ENCODE peak calls at places on chromosomes 1 and 21, in five cellular contexts. Y is fibroblast of the aortic adventitia, J is WTC11, U is B cell, M is kidney. L is an unnamed sample.
A peak's percentile ranks its signal among the peaks of the same experiment; 100 is the strongest.

GRCh38 chr1:98055457-98055856 is 134.6 kb upstream of the DPYD start:
- DNase-seq in U (no peak), Y (no peak), J (no peak), M (no peak), L (no peak)

GRCh38 chr1:9889411-9889810 is 20.7 kb downstream of the CTNNBIP1 start:
- DNase-seq in J (no peak), M (no peak), Y (no peak), U (no peak), L (no peak)

GRCh38 chr1:216846339-216846738 is 123.1 kb upstream of the ESRRG start:
- DNase-seq in Y (no peak), J (no peak), U (no peak), M (no peak), L (no peak)

GRCh38 chr1:164561461-164561860 is 2.5 kb downstream of the PBX1 start:
- DNase-seq in M (no peak), Y (peak; percentile 44), J (no peak), U (no peak), L (no peak)

GRCh38 chr1:148307583-148308185 is 155.6 kb upstream of the NBPF11 start:
- DNase-seq in U (peak; percentile 46), J (no peak), M (no peak), Y (no peak), L (no peak)

GRCh38 chr1:1063945-1064831 is 9.9 kb downstream of the RNF223 start:
- DNase-seq in U (peak; percentile 91), Y (peak; percentile 65), M (peak; percentile 94), J (peak; percentile 79), L (peak; percentile 87)

GRCh38 chr1:232805269-232806070 is at the start of gene MAP10:
- DNase-seq in J (peak; percentile 88), U (peak; percentile 71), Y (peak; percentile 74), M (peak; percentile 93), L (peak; percentile 75)

GRCh38 chr1:29960906-29961675 is 724.8 kb downstream of the PTPRU start:
- DNase-seq in M (no peak), Y (no peak), U (no peak), J (peak; percentile 40), L (no peak)

GRCh38 chr1:151611288-151611790 is 511 bp upstream of the SNX27 start:
- DNase-seq in U (no peak), Y (peak; percentile 83), M (no peak), J (no peak), L (peak; percentile 34)

GRCh38 chr1:96388421-96389310 is 332.9 kb upstream of the PTBP2 start:
- DNase-seq in J (no peak), U (no peak), Y (peak; percentile 60), M (no peak), L (peak; percentile 50)

GRCh38 chr1:76113446-76113845 is 38.9 kb downstream of the ST6GALNAC3 start:
- DNase-seq in M (no peak), J (no peak), U (no peak), Y (no peak), L (no peak)

GRCh38 chr1:197868751-197869501 is 33.5 kb upstream of the C1orf53 start:
- DNase-seq in Y (peak; percentile 76), J (peak; percentile 27), M (no peak), U (peak; percentile 55), L (peak; percentile 61)

GRCh38 chr1:99645199-99645598 is 714 bp upstream of the PALMD start:
- DNase-seq in M (no peak), U (no peak), J (no peak), Y (peak; percentile 59), L (no peak)

GRCh38 chr1:72326494-72326893 is 44.2 kb upstream of the NEGR1 start:
- DNase-seq in Y (peak; percentile 56), J (no peak), M (no peak), U (no peak), L (no peak)

GRCh38 chr1:11281518-11282331 is 8.7 kb downstream of the UBIAD1 start:
- DNase-seq in M (no peak), U (no peak), J (no peak), Y (peak; percentile 100), L (peak; percentile 66)

GRCh38 chr1:30757196-30757949 is at the start of gene LAPTM5:
- DNase-seq in U (peak; percentile 74), J (no peak), M (peak; percentile 84), Y (peak; percentile 51), L (peak; percentile 27)

GRCh38 chr1:2086446-2087082 is 36.4 kb downstream of the PRKCZ start:
- DNase-seq in U (no peak), Y (no peak), J (no peak), M (no peak), L (no peak)

GRCh38 chr1:208681878-208682663 is 437.9 kb upstream of the PLXNA2 start:
- DNase-seq in Y (peak; percentile 4), M (no peak), J (no peak), U (no peak), L (no peak)

GRCh38 chr1:110049801-110050601 is 15.6 kb downstream of the STRIP1 start:
- DNase-seq in Y (no peak), U (no peak), J (no peak), M (no peak), L (no peak)

GRCh38 chr1:231206856-231207255 is 34.2 kb upstream of the GNPAT start:
- DNase-seq in J (no peak), Y (no peak), U (no peak), M (no peak), L (peak; percentile 34)

GRCh38 chr1:18941221-18942141 is 15.0 kb downstream of the IFFO2 start:
- DNase-seq in M (peak; percentile 74), Y (peak; percentile 36), U (no peak), J (no peak), L (peak; percentile 83)

GRCh38 chr1:205326812-205327466 is 5.4 kb upstream of the NUAK2 start:
- DNase-seq in J (no peak), U (no peak), Y (peak; percentile 33), M (no peak), L (no peak)

GRCh38 chr1:11316701-11317100 is 43.7 kb downstream of the UBIAD1 start:
- DNase-seq in U (no peak), Y (peak; percentile 73), J (no peak), M (no peak), L (no peak)

GRCh38 chr1:240946926-240947325 is 335.0 kb upstream of the GREM2 start:
- DNase-seq in J (peak; percentile 23), U (no peak), Y (peak; percentile 67), M (no peak), L (peak; percentile 47)

GRCh38 chr1:21491483-21492170 is 17.6 kb upstream of the ALPL start:
- DNase-seq in M (no peak), J (no peak), U (peak; percentile 24), Y (peak; percentile 26), L (no peak)

GRCh38 chr1:97898948-97899347 is 21.9 kb downstream of the DPYD start:
- DNase-seq in Y (no peak), J (no peak), U (no peak), M (no peak), L (no peak)

GRCh38 chr1:115040501-115040900 is 10.9 kb downstream of the TSHB start:
- DNase-seq in J (no peak), U (no peak), Y (no peak), M (no peak), L (no peak)

GRCh38 chr1:6960291-6960758 is 175.1 kb downstream of the CAMTA1 start:
- DNase-seq in J (no peak), U (no peak), Y (peak; percentile 21), M (peak; percentile 31), L (no peak)

GRCh38 chr1:96234299-96234698 is 487.3 kb upstream of the PTBP2 start:
- DNase-seq in M (no peak), Y (peak; percentile 76), J (no peak), U (no peak), L (peak; percentile 58)

GRCh38 chr1:51648180-51649109 is 31.6 kb downstream of the OSBPL9 start:
- DNase-seq in Y (peak; percentile 90), M (no peak), U (no peak), J (no peak), L (peak; percentile 93)

GRCh38 chr1:222769181-222769580 is 32.2 kb downstream of the FAM177B start:
- DNase-seq in Y (no peak), J (no peak), U (no peak), M (no peak), L (no peak)
- TF ChIP-seq CTCF in Y (no peak), J (no peak), U (no peak), M (no peak), L (no peak)

GRCh38 chr21:46637952-46638746 is 2.7 kb downstream of the PRMT2 start:
- DNase-seq in U (no peak), Y (no peak), J (no peak), M (no peak), L (no peak)

GRCh38 chr21:46636550-46637289 is 1.2 kb downstream of the PRMT2 start:
- DNase-seq in J (no peak), U (no peak), Y (no peak), M (no peak), L (no peak)

GRCh38 chr21:46636181-46636512 is 673 bp downstream of the PRMT2 start:
- DNase-seq in M (no peak), U (no peak), J (no peak), Y (no peak), L (no peak)

GRCh38 chr21:46641656-46642055 is 6.2 kb downstream of the PRMT2 start:
- DNase-seq in J (no peak), Y (no peak), M (no peak), U (no peak), L (no peak)

DNA sequence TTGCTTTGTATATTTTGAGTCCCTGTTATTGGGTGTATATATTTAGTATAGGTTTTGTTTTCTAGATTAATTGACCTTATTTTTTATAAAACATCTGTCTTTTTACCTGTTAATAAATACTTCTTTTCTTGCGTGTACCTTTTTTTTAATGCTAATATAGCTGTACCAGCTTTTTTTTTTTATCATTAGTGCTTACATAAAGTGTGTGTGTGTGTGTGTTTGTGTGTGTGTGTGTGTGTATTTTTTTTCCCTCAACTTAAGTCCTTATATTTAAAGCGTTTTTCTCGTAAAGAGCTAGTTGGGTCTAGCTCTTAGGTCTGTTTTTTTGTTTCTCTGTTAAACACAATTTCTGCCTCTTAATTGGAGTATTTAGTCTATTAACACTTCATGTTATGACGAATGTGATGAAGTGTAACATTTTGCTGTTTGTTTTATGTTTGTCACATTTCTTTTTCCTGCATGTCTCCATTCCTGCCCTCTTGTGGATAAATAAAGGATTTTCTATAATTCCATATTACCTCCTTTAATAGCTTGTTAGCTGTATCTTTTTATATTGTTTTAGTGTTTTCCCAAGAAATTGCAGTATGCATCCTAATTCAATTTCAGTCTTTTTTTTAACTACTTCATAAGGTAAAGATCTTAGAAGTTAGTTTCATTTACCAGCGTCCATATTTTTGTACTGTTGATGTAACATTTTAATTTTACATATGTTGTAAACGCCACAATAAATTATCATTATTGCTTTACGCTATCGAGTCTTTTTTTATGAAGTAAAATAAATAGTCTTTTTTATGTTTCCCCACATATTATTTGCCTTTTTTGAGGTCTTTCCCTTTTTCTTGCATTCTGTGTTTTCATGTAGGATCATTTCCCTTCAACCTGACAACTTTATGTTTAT is 4.3 kb downstream of the PRMT2 start:
- DNase-seq in J (no peak), Y (peak; percentile 58), U (no peak), M (no peak), L (no peak)
- TF ChIP-seq CTCF in J (no peak), Y (peak; percentile 50), U (peak; percentile 31), M (no peak), L (peak; percentile 10)

GRCh38 chr1:213070399-213070798 is 19.4 kb downstream of the RPS6KC1 start:
- DNase-seq in Y (peak; percentile 79), U (no peak), M (no peak), J (no peak), L (peak; percentile 59)
- TF ChIP-seq CTCF in Y (peak; percentile 39), U (no peak), M (no peak), J (no peak), L (peak; percentile 50)

DNA sequence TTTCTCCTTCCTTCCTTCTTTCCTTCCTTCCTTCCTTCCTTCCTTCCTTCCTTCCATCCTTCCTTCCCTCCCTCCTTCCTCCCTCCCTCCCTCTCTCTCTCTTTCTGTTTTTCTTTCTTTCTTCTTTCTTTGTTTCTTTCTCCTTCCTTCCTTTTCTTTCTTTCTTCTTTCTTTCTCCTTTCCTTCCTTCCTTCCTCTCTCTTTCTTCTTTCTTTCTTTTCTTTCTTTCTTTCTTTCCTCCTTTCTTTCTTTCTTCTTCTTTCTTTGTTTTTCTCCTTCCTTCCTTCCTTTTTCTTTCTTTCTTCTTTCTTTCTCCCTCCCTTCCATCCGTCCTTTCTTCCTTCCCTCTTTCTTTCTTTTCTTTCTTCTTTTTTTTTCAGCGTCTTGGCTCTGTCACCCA is 18.1 kb upstream of the IL19 start:
- DNase-seq in Y (no peak), J (no peak), U (no peak), M (no peak), L (no peak)
- TF ChIP-seq CTCF in Y (no peak), J (no peak), U (no peak), M (no peak), L (no peak)